ENCODE peak calls at places on chromosomes 16 and 17, in four cellular contexts. D, F, J and V are unnamed samples.

GRCh38 chr16:77596243-77596642 is 126.1 kb upstream of the NUDT7 start:
- DNase-seq in D (no peak), F (no peak), J (no peak), V (no peak)

GRCh38 chr17:17942846-17943245 is 29.4 kb downstream of the TOM1L2 start:
- DNase-seq in D (no peak), F (no peak), J (no peak), V (no peak)

GRCh38 chr17:9294661-9295210 is 273.4 kb downstream of the NTN1 start:
- DNase-seq in D (no peak), F (no peak), J (no peak), V (no peak)

GRCh38 chr17:35614835-35615234 is 27.7 kb downstream of the AP2B1 start:
- DNase-seq in D (no peak), F (no peak), J (no peak), V (no peak)

GRCh38 chr16:27639588-27640276 is 89.8 kb downstream of the KATNIP start:
- DNase-seq in D (peak; percentile 70), F (no peak), J (peak; percentile 72), V (peak; percentile 74)

GRCh38 chr17:9959377-9959981 is 54.4 kb upstream of the RCVRN start:
- DNase-seq in D (peak; percentile 38), F (no peak), J (peak; percentile 69), V (peak; percentile 33)

GRCh38 chr17:57911834-57912673 is 43.2 kb downstream of the CUEDC1 start:
- DNase-seq in D (no peak), F (no peak), J (no peak), V (peak; percentile 88)

GRCh38 chr16:49442805-49443204 is 69.2 kb downstream of the C16orf78 start:
- DNase-seq in D (no peak), F (no peak), J (no peak), V (no peak)

GRCh38 chr16:84826558-84826941 is 6.8 kb downstream of the CRISPLD2 start:
- DNase-seq in D (no peak), F (no peak), J (peak; percentile 80), V (no peak)

GRCh38 chr16:75109732-75110243 is 6.8 kb downstream of the LDHD start:
- DNase-seq in D (no peak), F (no peak), J (no peak), V (no peak)

GRCh38 chr17:28657756-28658155 is 4.0 kb downstream of the SDF2 start:
- DNase-seq in D (no peak), F (no peak), J (no peak), V (no peak)

GRCh38 chr17:41740506-41740905 is 6.1 kb upstream of the HAP1 start:
- DNase-seq in D (no peak), F (no peak), J (no peak), V (no peak)

GRCh38 chr16:27839419-27839818 is 224.1 kb downstream of the GSG1L start:
- DNase-seq in D (no peak), F (no peak), J (no peak), V (no peak)

GRCh38 chr17:72600934-72601333 is 480.1 kb downstream of the SOX9 start:
- DNase-seq in D (no peak), F (no peak), J (no peak), V (no peak)

GRCh38 chr17:82863941-82864720 is 24.3 kb upstream of the ZNF750 start:
- DNase-seq in D (peak; percentile 79), F (peak; percentile 90), J (no peak), V (peak; percentile 92)

GRCh38 chr17:65055708-65056638 is 567 bp downstream of the GNA13 start:
- DNase-seq in D (peak; percentile 48), F (peak; percentile 43), J (peak; percentile 58), V (peak; percentile 45)
- H3K36me3 ChIP-seq in D (peaks cover 29% of the 10 kb centered on the region), F (peaks cover 19% of the 10 kb centered on the region), J (peaks cover 18% of the 10 kb centered on the region), V (peaks cover 22% of the 10 kb centered on the region)

GRCh38 chr17:80476877-80477646 is 655 bp upstream of the NPTX1 start:
- DNase-seq in D (no peak), F (no peak), J (no peak), V (no peak)
- H3K4me1 ChIP-seq in D (no peaks in the 10 kb centered on the region), F (peaks cover 37% of the 10 kb centered on the region), J (peaks cover 3% of the 10 kb centered on the region), V (peaks cover 11% of the 10 kb centered on the region)

GRCh38 chr17:81394831-81395599 is at the start of gene BAHCC1:
- DNase-seq in D (peak; percentile 95), F (peak; percentile 64), J (peak; percentile 100), V (peak; percentile 100)

GRCh38 chr17:81392909-81393654 is 2.2 kb upstream of the BAHCC1 start:
- DNase-seq in D (peak; percentile 40), F (no peak), J (no peak), V (peak; percentile 58)

GRCh38 chr17:81395600-81396277 is 482 bp downstream of the BAHCC1 start:
- DNase-seq in D (no peak), F (no peak), J (no peak), V (peak; percentile 60)

GRCh38 chr17:81393684-81394376 is 1.4 kb upstream of the BAHCC1 start:
- DNase-seq in D (peak; percentile 100), F (peak; percentile 24), J (peak; percentile 100), V (peak; percentile 100)

DNA sequence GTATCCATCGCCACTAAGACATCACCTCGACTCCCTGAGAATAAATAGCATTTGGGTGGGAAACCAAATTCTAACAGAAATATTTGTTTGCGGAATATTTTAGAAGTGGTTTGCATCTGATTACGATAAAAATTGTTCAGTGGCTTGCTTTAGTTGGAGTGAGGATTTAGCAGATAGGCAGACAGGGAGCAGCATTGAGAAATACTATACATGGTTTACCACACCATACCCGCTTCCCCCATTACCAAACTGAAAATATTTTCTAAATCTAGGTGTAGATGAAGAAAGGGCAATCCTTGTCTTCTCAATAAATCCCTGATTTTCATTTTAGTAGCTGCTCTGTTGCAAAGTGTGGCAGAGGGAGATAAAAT is 895 bp upstream of the BAHCC1 start:
- DNase-seq in D (no peak), F (no peak), J (no peak), V (no peak)
- H3K27ac ChIP-seq in D (peak overlapping the region; percentile 57), F (no peak overlapping the region), J (peak overlapping the region; percentile 68), V (no peak overlapping the region)

DNA sequence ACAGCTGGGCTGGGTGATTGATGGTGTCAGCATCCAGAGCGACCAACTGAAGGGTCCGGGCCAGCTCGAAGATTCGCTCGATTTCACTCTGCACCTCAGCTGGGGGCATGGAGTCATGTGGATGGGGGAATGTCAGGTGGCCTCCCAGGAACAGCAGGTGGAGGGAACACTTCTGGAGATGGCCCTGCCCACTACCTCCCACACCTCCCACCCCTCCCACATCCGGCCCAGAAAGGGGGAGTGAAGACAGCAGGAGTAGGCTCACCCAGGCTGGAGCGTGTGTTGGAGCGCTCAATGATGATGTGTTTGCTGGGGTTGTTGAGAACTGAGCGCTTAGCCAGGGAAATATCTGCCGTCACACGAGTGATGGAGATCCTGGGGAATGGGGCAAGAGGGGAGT is 13.7 kb downstream of the CACNB1 start:
- DNase-seq in D (no peak), F (no peak), J (no peak), V (no peak)
- H3K36me3 ChIP-seq in D (peaks cover 38% of the 10 kb centered on the region), F (peaks cover 33% of the 10 kb centered on the region), J (peaks cover 25% of the 10 kb centered on the region), V (peaks cover 33% of the 10 kb centered on the region)

GRCh38 chr16:81367821-81368220 is 53.1 kb downstream of the GAN start:
- DNase-seq in D (no peak), F (no peak), J (no peak), V (no peak)

GRCh38 chr16:81369888-81370504 is 55.2 kb downstream of the GAN start:
- DNase-seq in D (no peak), F (no peak), J (no peak), V (peak; percentile 30)

GRCh38 chr16:81366316-81366932 is 51.7 kb downstream of the GAN start:
- DNase-seq in D (peak; percentile 52), F (peak; percentile 50), J (peak; percentile 57), V (peak; percentile 60)

GRCh38 chr16:81374514-81374913 is 59.8 kb downstream of the GAN start:
- DNase-seq in D (no peak), F (no peak), J (no peak), V (no peak)

GRCh38 chr16:81371106-81371505 is 56.3 kb downstream of the GAN start:
- DNase-seq in D (no peak), F (no peak), J (no peak), V (no peak)
- H3K4me1 ChIP-seq in D (no peaks in the 10 kb centered on the region), F (no peaks in the 10 kb centered on the region), J (no peaks in the 10 kb centered on the region), V (no peaks in the 10 kb centered on the region)

GRCh38 chr17:40331743-40332641 is 23.0 kb downstream of the RARA start:
- DNase-seq in D (no peak), F (no peak), J (no peak), V (no peak)
- H3K27ac ChIP-seq in D (no peak overlapping the region), F (peak overlapping the region; percentile 54), J (peak overlapping the region; percentile 75), V (no peak overlapping the region)

GRCh38 chr17:45106582-45106981 is 25.7 kb downstream of the PLCD3 start:
- DNase-seq in D (no peak), F (no peak), J (no peak), V (no peak)
- H3K36me3 ChIP-seq in D (peaks cover 75% of the 10 kb centered on the region), F (peaks cover 58% of the 10 kb centered on the region), J (peaks cover 47% of the 10 kb centered on the region), V (peaks cover 54% of the 10 kb centered on the region)

DNA sequence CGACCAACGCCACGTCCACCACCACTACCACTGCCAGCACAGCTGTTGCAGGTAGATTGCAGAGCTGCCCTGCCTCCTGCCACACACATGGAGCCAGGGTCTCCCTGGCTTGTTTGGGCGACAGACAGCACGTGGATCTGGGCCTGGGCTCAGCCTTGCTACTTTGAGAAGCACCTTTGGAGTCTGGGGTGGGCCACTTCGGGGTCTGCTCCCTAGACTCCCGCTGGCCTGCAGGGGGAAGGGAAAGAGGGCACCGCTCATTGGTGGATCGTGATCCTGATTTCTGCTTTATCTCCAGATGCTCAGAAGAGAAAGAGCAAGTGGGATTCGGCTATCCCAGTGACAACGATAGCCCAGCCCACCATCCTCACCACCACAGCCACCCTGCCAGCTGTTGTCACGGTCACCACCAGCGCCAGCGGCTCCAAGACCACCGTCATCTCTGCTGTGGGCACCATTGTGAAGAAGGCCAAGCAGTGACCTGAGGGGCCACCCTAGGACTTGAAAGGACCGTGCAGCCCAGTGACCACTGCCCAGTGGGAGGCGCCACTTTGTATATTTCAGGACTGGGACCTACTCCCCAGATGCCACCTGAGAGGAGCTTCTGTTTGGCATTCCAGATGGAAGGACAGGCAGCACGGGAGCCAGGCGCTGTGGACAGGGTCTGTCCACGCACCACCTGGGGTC is 15.1 kb upstream of the ITGB4 start:
- DNase-seq in D (no peak), F (no peak), J (no peak), V (no peak)
- H3K4me1 ChIP-seq in D (no peaks in the 10 kb centered on the region), F (no peaks in the 10 kb centered on the region), J (no peaks in the 10 kb centered on the region), V (no peaks in the 10 kb centered on the region)

DNA sequence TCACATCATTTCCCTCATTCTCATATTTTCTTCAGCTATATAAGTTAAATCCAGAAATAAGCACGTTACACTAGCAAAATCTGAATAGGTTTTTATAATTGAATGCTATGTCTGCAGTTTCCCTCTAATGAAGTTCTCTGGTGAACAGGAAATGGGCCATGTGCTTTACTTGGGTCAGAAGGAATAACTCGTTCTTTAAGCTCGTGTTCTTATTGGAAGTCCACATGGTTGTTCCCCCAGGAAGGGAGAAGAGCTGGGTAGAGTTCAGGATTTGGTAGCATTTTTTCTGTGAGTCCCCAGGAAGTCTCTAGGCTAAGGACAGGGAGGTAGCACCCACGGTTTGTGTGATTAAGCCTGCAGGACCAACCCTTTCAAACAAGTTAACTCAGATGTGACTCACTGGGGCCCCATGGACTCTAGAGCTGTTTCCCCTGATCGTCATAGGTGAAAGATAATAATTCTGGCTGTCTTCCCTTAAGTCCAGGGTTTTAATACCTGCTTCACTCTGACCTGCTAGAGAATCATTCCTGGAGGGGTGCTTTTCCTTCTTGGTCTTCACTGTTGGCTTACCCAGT is 16.4 kb downstream of the SAP30BP start:
- DNase-seq in D (peak; percentile 63), F (no peak), J (no peak), V (no peak)
- H3K27ac ChIP-seq in D (peak overlapping the region; percentile 69), F (no peak overlapping the region), J (no peak overlapping the region), V (no peak overlapping the region)